ENCODE peak calls at places on chromosomes 1 and 21, in ten cellular contexts. M is immature natural killer cell; O is activated T-helper 1 cell treated with Interleukin-2 at 50 U/mL for 16 hours; H is cardiac muscle cell; S is suprapubic skin; I is pancreas; K is uterus; D is IMR-90; G is AG09319; T is stimulated activated CD8-positive, alpha-beta memory T cell treated with anti-CD3 and anti-CD28 coated beads, Interleukin-15, amount 100 ng/mL, for 24 hours. C is an unnamed sample.

GRCh38 chr1:196464545-196464944 is 143.7 kb downstream of the KCNT2 start:
- DNase-seq in T (no peak), I (no peak), S (no peak), G (peak; percentile 53), M (no peak), O (no peak), H (no peak), K (no peak), D (peak; percentile 31), C (no peak)

GRCh38 chr1:68213843-68214242 is 18.5 kb downstream of the WLS start:
- DNase-seq in M (no peak), K (peak; percentile 79), T (no peak), O (no peak), H (peak; percentile 56), S (peak; percentile 88), I (peak; percentile 58), D (peak; percentile 58), G (no peak), C (peak; percentile 77)

GRCh38 chr1:234896477-234897364 is 231.9 kb downstream of the TOMM20 start:
- DNase-seq in H (no peak), K (no peak), D (peak; percentile 26), O (no peak), I (no peak), T (no peak), S (no peak), M (no peak), G (no peak), C (no peak)

GRCh38 chr1:198837276-198838021 is 198.6 kb downstream of the PTPRC start:
- DNase-seq in D (no peak), T (no peak), H (no peak), K (no peak), G (no peak), M (peak; percentile 3), O (no peak), S (no peak), I (no peak), C (no peak)

GRCh38 chr1:10762875-10763274 is 33.6 kb downstream of the CASZ1 start:
- DNase-seq in I (no peak), H (no peak), G (no peak), O (no peak), K (no peak), M (no peak), D (no peak), S (no peak), T (no peak), C (no peak)

GRCh38 chr1:97384294-97384952 is 536.4 kb downstream of the DPYD start:
- DNase-seq in T (no peak), H (no peak), D (peak; percentile 92), K (no peak), G (peak; percentile 36), O (no peak), M (no peak), S (no peak), I (no peak), C (no peak)

GRCh38 chr1:168643152-168643551 is 66.7 kb downstream of the XCL1 start:
- DNase-seq in S (no peak), I (no peak), K (no peak), O (no peak), D (no peak), G (no peak), M (no peak), T (no peak), H (no peak), C (no peak)

GRCh38 chr1:20371883-20372282 is 81.2 kb downstream of the VWA5B1 start:
- DNase-seq in I (no peak), O (no peak), D (no peak), K (no peak), T (no peak), G (no peak), M (no peak), H (no peak), S (no peak), C (no peak)

GRCh38 chr1:212915245-212916091 is 34.9 kb upstream of the VASH2 start:
- DNase-seq in M (no peak), O (no peak), D (peak; percentile 87), T (no peak), K (peak; percentile 59), G (no peak), S (no peak), I (peak; percentile 44), H (peak; percentile 52), C (peak; percentile 50)

GRCh38 chr1:241411776-241412338 is 54.9 kb upstream of the RGS7 start:
- DNase-seq in M (no peak), T (no peak), H (no peak), S (no peak), O (no peak), G (peak; percentile 85), I (no peak), D (no peak), K (no peak), C (no peak)

GRCh38 chr21:36186506-36187399 is 30.1 kb downstream of the DOP1B start:
- DNase-seq in T (no peak), I (no peak), H (no peak), K (no peak), S (no peak), O (no peak), G (no peak), D (no peak), M (no peak), C (peak; percentile 58)

GRCh38 chr21:41360072-41360821 is 1.6 kb upstream of the MX2 start:
- DNase-seq in S (no peak), T (no peak), G (no peak), K (peak; percentile 49), I (peak; percentile 67), M (no peak), H (peak; percentile 24), D (peak; percentile 26), O (no peak), C (peak; percentile 33)

GRCh38 chr1:93471911-93472310 is 24.0 kb downstream of the FNBP1L start:
- DNase-seq in G (peak; percentile 3), T (no peak), S (no peak), I (no peak), M (no peak), D (peak; percentile 86), K (no peak), O (no peak), H (no peak), C (no peak)

GRCh38 chr1:100482167-100482566 is 55.8 kb upstream of the GPR88 start:
- DNase-seq in I (no peak), T (no peak), O (no peak), G (no peak), M (no peak), S (no peak), K (no peak), D (no peak), H (no peak), C (no peak)

GRCh38 chr1:86758570-86758969 is 54.2 kb downstream of the SH3GLB1 start:
- DNase-seq in O (no peak), T (no peak), G (no peak), K (no peak), H (no peak), D (no peak), S (no peak), M (no peak), I (peak; percentile 58), C (no peak)

GRCh38 chr1:55378582-55378981 is 163.4 kb upstream of the USP24 start:
- DNase-seq in H (peak; percentile 71), G (no peak), I (peak; percentile 56), D (peak; percentile 64), T (no peak), O (no peak), K (peak; percentile 31), S (no peak), M (no peak), C (no peak)

GRCh38 chr1:15345711-15346355 is 63.9 kb upstream of the EFHD2 start:
- DNase-seq in H (no peak), S (peak; percentile 88), K (no peak), T (peak; percentile 21), M (peak; percentile 81), I (no peak), O (peak; percentile 47), G (no peak), D (no peak), C (peak; percentile 50)

GRCh38 chr1:220881918-220882891 is 3.0 kb downstream of the HLX start:
- DNase-seq in K (peak; percentile 24), M (no peak), I (no peak), G (no peak), S (no peak), H (no peak), D (peak; percentile 59), O (no peak), T (no peak), C (no peak)

GRCh38 chr1:90045853-90046563 is 51.1 kb downstream of the ZNF326 start:
- DNase-seq in D (peak; percentile 21), I (no peak), O (no peak), S (no peak), G (no peak), T (no peak), K (no peak), H (peak; percentile 26), M (no peak), C (no peak)

C was measured in left ventricle myocardium inferior.